ENCODE peak calls at places on chromosomes 16 and 17, in six cellular contexts. One of them, this sample, is unnamed.

GRCh38 chr17:6539871-6540270 is 16.5 kb downstream of the PITPNM3 start:
- DNase-seq in lung: no peak
- DNase-seq in cardiac muscle cell: no peak
- DNase-seq in B cell: no peak
- DNase-seq in heart right ventricle: no peak
- DNase-seq in WTC11: no peak
- DNase-seq in this sample: no peak

GRCh38 chr17:36937001-36937960 is at the start of gene LHX1:
- DNase-seq in lung: no peak
- DNase-seq in cardiac muscle cell: peak; percentile 52
- DNase-seq in B cell: peak; percentile 50
- DNase-seq in heart right ventricle: no peak
- DNase-seq in WTC11: peak; percentile 54
- DNase-seq in this sample: peak; percentile 57

GRCh38 chr16:71358464-71359031 is at the start of gene CALB2:
- DNase-seq in lung: peak; percentile 50
- DNase-seq in cardiac muscle cell: peak; percentile 84
- DNase-seq in B cell: peak; percentile 88
- DNase-seq in heart right ventricle: peak; percentile 35
- DNase-seq in WTC11: peak; percentile 81
- DNase-seq in this sample: peak; percentile 91

GRCh38 chr17:64326420-64327054 is 63.5 kb upstream of the TEX2 start:
- DNase-seq in lung: peak; percentile 89
- DNase-seq in cardiac muscle cell: no peak
- DNase-seq in B cell: no peak
- DNase-seq in heart right ventricle: peak; percentile 78
- DNase-seq in WTC11: no peak
- DNase-seq in this sample: no peak

GRCh38 chr16:18582902-18583301 is 21.0 kb upstream of the NOMO2 start:
- DNase-seq in lung: no peak
- DNase-seq in cardiac muscle cell: no peak
- DNase-seq in B cell: no peak
- DNase-seq in heart right ventricle: no peak
- DNase-seq in WTC11: no peak
- DNase-seq in this sample: no peak

GRCh38 chr17:29007456-29008455 is 1.9 kb upstream of the SEZ6 start:
- DNase-seq in lung: no peak
- DNase-seq in cardiac muscle cell: no peak
- DNase-seq in B cell: no peak
- DNase-seq in heart right ventricle: no peak
- DNase-seq in WTC11: no peak
- DNase-seq in this sample: no peak

GRCh38 chr16:27284865-27285675 is 16.5 kb upstream of the NSMCE1 start:
- DNase-seq in lung: no peak
- DNase-seq in cardiac muscle cell: peak; percentile 5
- DNase-seq in B cell: no peak
- DNase-seq in heart right ventricle: no peak
- DNase-seq in WTC11: no peak
- DNase-seq in this sample: no peak

GRCh38 chr16:22360963-22361659 is 13.3 kb downstream of the CDR2 start:
- DNase-seq in lung: no peak
- DNase-seq in cardiac muscle cell: no peak
- DNase-seq in B cell: no peak
- DNase-seq in heart right ventricle: no peak
- DNase-seq in WTC11: no peak
- DNase-seq in this sample: no peak

GRCh38 chr17:14332331-14332730 is 31.4 kb downstream of the HS3ST3B1 start:
- DNase-seq in lung: no peak
- DNase-seq in cardiac muscle cell: no peak
- DNase-seq in B cell: no peak
- DNase-seq in heart right ventricle: no peak
- DNase-seq in WTC11: peak; percentile 41
- DNase-seq in this sample: no peak

GRCh38 chr17:4003501-4004421 is 39.5 kb upstream of the ATP2A3 start:
- DNase-seq in lung: no peak
- DNase-seq in cardiac muscle cell: no peak
- DNase-seq in B cell: no peak
- DNase-seq in heart right ventricle: peak; percentile 36
- DNase-seq in WTC11: peak; percentile 59
- DNase-seq in this sample: no peak

GRCh38 chr16:84895016-84895415 is 75.2 kb downstream of the CRISPLD2 start:
- DNase-seq in lung: no peak
- DNase-seq in cardiac muscle cell: no peak
- DNase-seq in B cell: no peak
- DNase-seq in heart right ventricle: no peak
- DNase-seq in WTC11: no peak
- DNase-seq in this sample: no peak

GRCh38 chr17:82933006-82933310 is 93.1 kb upstream of the ZNF750 start:
- DNase-seq in lung: no peak
- DNase-seq in cardiac muscle cell: no peak
- DNase-seq in B cell: no peak
- DNase-seq in heart right ventricle: no peak
- DNase-seq in WTC11: peak; percentile 1
- DNase-seq in this sample: no peak

GRCh38 chr17:82242977-82243647 is 14.3 kb downstream of the SLC16A3 start:
- DNase-seq in lung: peak; percentile 90
- DNase-seq in cardiac muscle cell: no peak
- DNase-seq in B cell: peak; percentile 20
- DNase-seq in heart right ventricle: peak; percentile 67
- DNase-seq in WTC11: no peak
- DNase-seq in this sample: no peak

GRCh38 chr16:3080024-3080423 is 14.6 kb downstream of the IL32 start:
- DNase-seq in lung: no peak
- DNase-seq in cardiac muscle cell: no peak
- DNase-seq in B cell: no peak
- DNase-seq in heart right ventricle: no peak
- DNase-seq in WTC11: no peak
- DNase-seq in this sample: no peak

GRCh38 chr17:70344356-70345060 is 175.2 kb downstream of the KCNJ2 start:
- DNase-seq in lung: no peak
- DNase-seq in cardiac muscle cell: no peak
- DNase-seq in B cell: no peak
- DNase-seq in heart right ventricle: no peak
- DNase-seq in WTC11: no peak
- DNase-seq in this sample: peak; percentile 11

GRCh38 chr17:3687949-3688614 is 7.9 kb downstream of the P2RX5 start:
- DNase-seq in lung: no peak
- DNase-seq in cardiac muscle cell: peak; percentile 13
- DNase-seq in B cell: peak; percentile 54
- DNase-seq in heart right ventricle: no peak
- DNase-seq in WTC11: no peak
- DNase-seq in this sample: peak; percentile 53

GRCh38 chr17:9166678-9167077 is 145.4 kb downstream of the NTN1 start:
- DNase-seq in lung: no peak
- DNase-seq in cardiac muscle cell: no peak
- DNase-seq in B cell: no peak
- DNase-seq in heart right ventricle: no peak
- DNase-seq in WTC11: no peak
- DNase-seq in this sample: no peak

GRCh38 chr17:9158545-9159452 is 137.5 kb downstream of the NTN1 start:
- DNase-seq in lung: no peak
- DNase-seq in cardiac muscle cell: no peak
- DNase-seq in B cell: no peak
- DNase-seq in heart right ventricle: no peak
- DNase-seq in WTC11: no peak
- DNase-seq in this sample: no peak

DNA sequence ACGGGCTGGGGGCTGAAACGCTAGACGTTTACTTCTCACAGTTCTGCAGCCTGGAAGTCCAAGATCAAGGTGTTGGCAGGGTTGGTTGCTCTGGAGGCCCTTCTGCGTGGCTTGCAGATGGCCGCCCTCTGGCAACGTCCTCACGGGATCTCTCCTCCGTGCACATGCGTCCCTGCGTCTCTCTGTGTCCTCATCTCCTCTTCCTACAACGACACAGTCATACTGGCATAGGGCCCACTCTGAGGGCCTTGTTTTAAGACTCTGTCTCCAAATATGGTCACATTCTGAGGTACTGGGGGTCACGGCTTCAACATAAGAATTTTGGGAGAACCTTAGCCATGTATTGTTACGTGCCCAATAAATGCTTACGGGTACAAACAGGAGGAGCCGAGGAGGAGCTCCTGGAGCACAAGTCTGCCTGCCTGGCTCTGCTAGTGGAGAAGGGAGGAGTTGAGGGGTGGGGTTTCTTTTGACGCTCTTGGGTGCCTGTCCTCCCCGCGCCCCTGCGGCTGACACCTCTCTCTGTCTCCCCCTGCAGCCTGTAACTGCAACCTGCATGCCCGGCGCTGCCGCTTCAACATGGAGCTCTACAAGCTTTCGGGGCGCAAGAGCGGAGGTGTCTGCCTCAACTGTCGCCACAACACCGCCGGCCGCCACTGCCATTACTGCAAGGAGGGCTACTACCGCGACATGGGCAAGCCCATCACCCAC is 141.1 kb downstream of the NTN1 start:
- DNase-seq in lung: no peak
- DNase-seq in cardiac muscle cell: no peak
- DNase-seq in B cell: no peak
- DNase-seq in heart right ventricle: no peak
- DNase-seq in WTC11: peak; percentile 68
- DNase-seq in this sample: no peak
- TF ChIP-seq CTCF in lung: no peak
- TF ChIP-seq CTCF in cardiac muscle cell: no peak
- TF ChIP-seq CTCF in B cell: no peak
- TF ChIP-seq CTCF in heart right ventricle: no peak
- TF ChIP-seq CTCF in WTC11: peak; percentile 54
- TF ChIP-seq CTCF in this sample: no peak

GRCh38 chr16:81732699-81733098 is 46.4 kb upstream of the PLCG2 start:
- DNase-seq in lung: no peak
- DNase-seq in cardiac muscle cell: no peak
- DNase-seq in B cell: no peak
- DNase-seq in heart right ventricle: no peak
- DNase-seq in WTC11: no peak
- DNase-seq in this sample: no peak
- TF ChIP-seq CTCF in lung: no peak
- TF ChIP-seq CTCF in cardiac muscle cell: no peak
- TF ChIP-seq CTCF in B cell: no peak
- TF ChIP-seq CTCF in heart right ventricle: no peak
- TF ChIP-seq CTCF in WTC11: no peak
- TF ChIP-seq CTCF in this sample: no peak

GRCh38 chr16:48271728-48272127 is 24.4 kb upstream of the ABCC11 start:
- DNase-seq in lung: no peak
- DNase-seq in cardiac muscle cell: no peak
- DNase-seq in B cell: no peak
- DNase-seq in heart right ventricle: no peak
- DNase-seq in WTC11: no peak
- DNase-seq in this sample: no peak
- TF ChIP-seq CTCF in lung: no peak
- TF ChIP-seq CTCF in cardiac muscle cell: peak; percentile 7
- TF ChIP-seq CTCF in B cell: no peak
- TF ChIP-seq CTCF in heart right ventricle: no peak
- TF ChIP-seq CTCF in WTC11: no peak
- TF ChIP-seq CTCF in this sample: no peak

DNA sequence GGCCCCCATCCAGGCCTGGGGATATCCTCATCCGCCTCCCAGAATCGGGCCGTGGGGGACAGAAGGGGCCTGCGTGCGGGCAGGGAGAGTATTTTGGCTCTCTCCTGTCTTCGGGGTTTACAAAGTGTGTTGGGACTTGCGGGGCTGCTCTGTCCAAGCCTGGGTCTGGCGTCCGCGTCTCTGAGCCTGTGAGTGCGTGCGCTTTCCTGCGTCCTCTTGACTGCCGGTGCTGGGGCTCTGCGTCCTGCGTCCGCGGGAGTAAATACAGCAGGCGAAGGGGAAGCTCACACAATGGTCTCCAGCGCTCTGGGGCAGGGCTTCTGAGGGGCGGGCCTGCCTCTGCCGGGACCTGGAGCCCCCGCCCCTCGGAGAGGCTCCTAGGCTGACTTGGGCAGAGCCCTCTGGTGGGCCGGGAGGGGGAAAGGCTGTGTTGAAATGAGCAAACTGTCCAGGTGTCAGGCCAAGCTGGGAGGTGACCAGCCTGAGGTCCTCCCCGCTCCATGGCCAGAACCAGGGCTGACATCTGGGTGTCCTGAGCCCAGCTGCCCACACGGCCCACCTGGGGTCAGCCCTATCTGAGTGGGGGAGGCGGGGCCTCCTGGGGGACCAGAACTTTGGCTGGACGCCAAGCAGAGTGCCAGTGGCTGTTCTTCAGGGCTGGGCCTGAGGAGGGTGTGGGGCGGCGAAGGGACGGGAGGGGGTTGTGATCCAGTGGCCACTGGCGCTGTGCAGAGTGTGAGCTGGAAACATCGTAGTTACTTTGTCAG is 233.6 kb downstream of the SEC14L1 start:
- DNase-seq in lung: peak; percentile 80
- DNase-seq in cardiac muscle cell: peak; percentile 95
- DNase-seq in B cell: peak; percentile 95
- DNase-seq in heart right ventricle: peak; percentile 88
- DNase-seq in WTC11: peak; percentile 86
- DNase-seq in this sample: peak; percentile 90
- TF ChIP-seq CTCF in lung: peak; percentile 4
- TF ChIP-seq CTCF in cardiac muscle cell: peak; percentile 44
- TF ChIP-seq CTCF in B cell: peak; percentile 29
- TF ChIP-seq CTCF in heart right ventricle: peak; percentile 35
- TF ChIP-seq CTCF in WTC11: no peak
- TF ChIP-seq CTCF in this sample: peak; percentile 5

This sample was measured in GM20000.